ENCODE peak calls at places on chromosomes 5 and 9, in seven cellular contexts. K is heart right ventricle, W is GM23338, P is breast epithelium, D is IMR-90, H is ovary, Y is tibial nerve. Q is an unnamed sample.

GRCh38 chr9:109192732-109193361 is 25.8 kb upstream of the FRRS1L start:
- DNase-seq in K (no peak), W (peak), P (no peak), D (peak), H (peak), Y (no peak), Q (no peak)

GRCh38 chr9:104750185-104750762 is 2.8 kb downstream of the NIPSNAP3A start:
- DNase-seq in K (no peak), W (no peak), P (no peak), D (no peak), H (no peak), Y (no peak), Q (no peak)

GRCh38 chr9:19108038-19108437 is 5.3 kb upstream of the HAUS6 start:
- DNase-seq in K (no peak), W (no peak), P (no peak), D (no peak), H (no peak), Y (no peak), Q (no peak)

GRCh38 chr5:113050606-113051391 is 74.2 kb downstream of the DCP2 start:
- DNase-seq in K (no peak), W (no peak), P (no peak), D (peak), H (peak), Y (no peak), Q (no peak)

GRCh38 chr9:84107995-84108394 is 127.4 kb downstream of the RMI1 start:
- DNase-seq in K (no peak), W (no peak), P (no peak), D (no peak), H (no peak), Y (no peak), Q (no peak)

GRCh38 chr5:55021465-55021864 is 2.6 kb upstream of the GZMK start:
- DNase-seq in K (no peak), W (no peak), P (no peak), D (no peak), H (no peak), Y (no peak), Q (no peak)

GRCh38 chr5:117880932-117881331 is 1107.4 kb downstream of the DTWD2 start:
- DNase-seq in K (no peak), W (no peak), P (no peak), D (no peak), H (no peak), Y (no peak), Q (no peak)

GRCh38 chr5:1808466-1808865 is 7.3 kb downstream of the NDUFS6 start:
- DNase-seq in K (no peak), W (no peak), P (no peak), D (peak), H (no peak), Y (no peak), Q (no peak)

GRCh38 chr5:172586118-172587060 is 54.7 kb upstream of the NEURL1B start:
- DNase-seq in K (no peak), W (peak), P (no peak), D (no peak), H (no peak), Y (no peak), Q (no peak)

GRCh38 chr9:127919253-127919815 is 2.5 kb upstream of the ST6GALNAC4 start:
- DNase-seq in K (peak), W (no peak), P (peak), D (peak), H (peak), Y (peak), Q (no peak)

GRCh38 chr5:68478306-68479091 is 262.9 kb downstream of the PIK3R1 start:
- DNase-seq in K (no peak), W (no peak), P (no peak), D (peak), H (no peak), Y (no peak), Q (no peak)

GRCh38 chr5:155886311-155887031 is 440.5 kb upstream of the SGCD start:
- DNase-seq in K (no peak), W (no peak), P (no peak), D (no peak), H (no peak), Y (no peak), Q (no peak)

GRCh38 chr9:107620801-107621200 is 131.2 kb upstream of the KLF4 start:
- DNase-seq in K (no peak), W (no peak), P (no peak), D (no peak), H (no peak), Y (no peak), Q (no peak)

GRCh38 chr5:151251001-151251551 is 1.9 kb upstream of the GM2A start:
- DNase-seq in K (no peak), W (no peak), P (no peak), D (no peak), H (no peak), Y (no peak), Q (no peak)

GRCh38 chr5:93649234-93649900 is 66.3 kb downstream of the NR2F1 start:
- DNase-seq in K (no peak), W (peak), P (no peak), D (no peak), H (no peak), Y (no peak), Q (no peak)

GRCh38 chr9:70595211-70595610 is 180.8 kb upstream of the KLF9 start:
- DNase-seq in K (no peak), W (no peak), P (no peak), D (no peak), H (no peak), Y (no peak), Q (no peak)

GRCh38 chr9:85067792-85068191 is 398.3 kb downstream of the NTRK2 start:
- DNase-seq in K (no peak), W (no peak), P (no peak), D (no peak), H (no peak), Y (no peak), Q (no peak)

GRCh38 chr9:88532320-88532719 is 2.7 kb upstream of the NXNL2 start:
- DNase-seq in K (no peak), W (peak), P (no peak), D (peak), H (peak), Y (no peak), Q (no peak)

GRCh38 chr9:101465330-101465915 is 29.8 kb upstream of the ALDOB start:
- DNase-seq in K (peak), W (peak), P (no peak), D (peak), H (no peak), Y (no peak), Q (no peak)

GRCh38 chr9:78707481-78707977 is 410.6 kb downstream of the PSAT1 start:
- DNase-seq in K (no peak), W (no peak), P (no peak), D (peak), H (no peak), Y (no peak), Q (no peak)

GRCh38 chr9:12464910-12465512 is 228.2 kb upstream of the TYRP1 start:
- DNase-seq in K (no peak), W (peak), P (no peak), D (peak), H (no peak), Y (no peak), Q (no peak)

GRCh38 chr5:134438268-134438622 is 26.6 kb upstream of the CDKN2AIPNL start:
- DNase-seq in K (no peak), W (no peak), P (no peak), D (peak), H (no peak), Y (no peak), Q (no peak)

GRCh38 chr5:19928556-19929421 is 59.2 kb downstream of the CDH18 start:
- DNase-seq in K (no peak), W (peak), P (no peak), D (peak), H (no peak), Y (no peak), Q (no peak)

GRCh38 chr5:80092521-80093107 is 57.5 kb downstream of the THBS4 start:
- DNase-seq in K (no peak), W (no peak), P (no peak), D (no peak), H (no peak), Y (no peak), Q (no peak)

GRCh38 chr9:126564716-126565115 is 49.0 kb upstream of the LMX1B start:
- DNase-seq in K (no peak), W (peak), P (no peak), D (no peak), H (no peak), Y (no peak), Q (no peak)

DNA sequence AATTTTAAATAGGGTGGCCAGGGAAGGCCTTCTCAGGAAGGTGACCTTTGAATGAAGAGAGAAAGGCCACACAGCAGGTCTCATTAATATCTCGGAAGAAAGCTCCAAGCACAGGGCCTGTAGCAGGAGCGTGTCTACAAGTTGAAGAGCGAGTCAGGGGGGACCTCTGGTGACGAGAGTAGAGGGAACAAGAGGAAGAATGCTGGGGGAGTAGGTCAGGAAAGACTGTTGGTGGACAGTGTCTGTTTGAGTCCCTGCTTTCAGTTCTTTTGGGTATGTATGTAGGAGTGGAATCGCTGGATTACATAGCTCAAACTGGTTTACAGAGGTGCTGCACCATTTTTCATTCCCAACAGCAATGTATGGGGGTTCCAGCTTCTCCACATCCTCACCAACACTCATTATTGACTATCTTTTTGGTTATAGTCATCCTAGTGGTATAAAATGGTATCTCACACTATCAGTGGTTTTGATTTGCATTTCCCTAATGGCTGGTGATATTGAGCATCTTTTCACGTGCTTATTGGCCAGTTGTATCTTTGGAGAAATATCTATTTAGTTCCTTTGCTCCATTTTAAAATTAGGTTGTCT is 55.8 kb downstream of the NUP214 start:
- DNase-seq in K (no peak), W (peak), P (no peak), D (no peak), H (no peak), Y (no peak), Q (no peak)
- TF ChIP-seq CTCF in K (peak), W (peak), P (no peak), D (no peak), H (no peak), Y (no peak), Q (no peak)

DNA sequence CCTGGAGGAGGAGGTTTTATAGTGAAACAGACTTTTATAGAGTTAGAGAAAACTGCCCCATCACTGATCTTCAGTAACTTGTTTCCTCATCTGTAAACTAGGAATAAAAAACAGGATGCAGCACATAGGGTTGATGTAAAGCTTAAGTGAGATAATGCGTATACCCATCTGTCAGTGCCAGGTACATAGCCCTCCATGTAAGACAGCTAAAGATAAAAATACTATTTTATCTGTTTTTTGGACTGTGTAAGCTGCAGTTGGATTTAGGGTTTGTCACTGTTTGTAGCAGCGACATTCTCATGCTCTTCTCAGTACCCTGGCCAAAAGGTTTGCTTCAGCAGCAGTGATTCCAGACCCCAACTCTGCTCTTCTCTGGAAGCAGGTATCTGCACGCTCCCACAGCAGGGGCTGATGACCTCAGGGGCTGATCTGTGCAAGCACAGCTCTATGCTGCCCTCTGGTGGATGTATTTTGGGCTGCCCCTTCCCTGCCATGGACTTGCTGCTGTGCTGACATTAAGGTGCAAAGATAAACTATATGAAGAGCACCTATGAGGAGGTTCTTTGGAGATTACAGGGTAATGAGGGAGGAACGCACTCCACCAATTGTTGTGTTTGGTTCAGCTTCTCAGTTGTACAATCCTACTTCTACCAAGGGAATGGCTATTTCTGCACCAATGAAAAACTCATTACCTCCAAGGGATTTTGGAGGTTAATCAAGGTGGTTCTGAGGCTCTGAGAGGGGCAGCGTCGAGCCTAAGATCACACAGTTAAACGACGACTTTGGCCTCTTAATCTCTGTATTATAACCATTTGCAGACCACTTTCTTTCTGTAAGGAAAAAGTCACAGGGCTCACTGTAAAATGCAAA is 13.1 kb downstream of the HMHB1 start:
- DNase-seq in K (peak), W (peak), P (peak), D (peak), H (peak), Y (peak), Q (peak)
- H3K27ac ChIP-seq in K (no peak), W (no peak), P (no peak), D (no peak), H (no peak), Y (no peak), Q (no peak)

DNA sequence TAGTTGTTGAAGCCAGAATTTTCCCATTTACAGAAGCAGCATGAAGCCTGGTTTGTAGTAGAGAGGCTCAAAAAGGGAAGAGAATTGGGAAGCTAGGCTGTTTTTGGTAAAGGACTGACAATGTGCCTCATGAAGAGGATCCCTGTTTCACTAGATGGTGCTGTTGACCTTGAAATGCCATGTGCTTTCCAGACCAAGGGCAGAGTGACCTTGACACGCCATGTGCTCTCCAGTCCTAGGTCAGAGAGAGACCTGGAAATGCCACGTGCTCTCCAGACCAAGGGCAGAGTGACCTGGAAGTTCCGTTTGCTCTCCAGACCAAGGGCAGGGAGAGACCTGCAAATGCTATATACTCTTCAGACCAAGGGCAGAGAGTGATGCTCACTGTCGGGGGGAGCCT is 32.0 kb downstream of the UNC13B start:
- DNase-seq in K (no peak), W (peak), P (no peak), D (peak), H (no peak), Y (no peak), Q (no peak)
- TF ChIP-seq CTCF in K (no peak), W (peak), P (no peak), D (peak), H (no peak), Y (no peak), Q (no peak)

GRCh38 chr9:98148486-98148885 is 29.5 kb upstream of the TRIM14 start:
- DNase-seq in K (no peak), W (no peak), P (peak), D (no peak), H (no peak), Y (no peak), Q (no peak)

GRCh38 chr9:98149422-98149821 is 30.4 kb upstream of the TRIM14 start:
- DNase-seq in K (no peak), W (no peak), P (peak), D (no peak), H (no peak), Y (no peak), Q (no peak)

GRCh38 chr9:98150164-98150563 is 31.1 kb upstream of the TRIM14 start:
- DNase-seq in K (no peak), W (no peak), P (peak), D (no peak), H (no peak), Y (no peak), Q (no peak)

GRCh38 chr9:98147582-98147981 is 28.6 kb upstream of the TRIM14 start:
- DNase-seq in K (no peak), W (no peak), P (no peak), D (peak), H (no peak), Y (no peak), Q (no peak)

GRCh38 chr9:98150726-98151125 is 31.7 kb upstream of the TRIM14 start:
- DNase-seq in K (no peak), W (no peak), P (no peak), D (no peak), H (no peak), Y (no peak), Q (no peak)
- H3K27ac ChIP-seq in K (no peak), W (peak), P (no peak), D (no peak), H (no peak), Y (no peak), Q (no peak)

DNA sequence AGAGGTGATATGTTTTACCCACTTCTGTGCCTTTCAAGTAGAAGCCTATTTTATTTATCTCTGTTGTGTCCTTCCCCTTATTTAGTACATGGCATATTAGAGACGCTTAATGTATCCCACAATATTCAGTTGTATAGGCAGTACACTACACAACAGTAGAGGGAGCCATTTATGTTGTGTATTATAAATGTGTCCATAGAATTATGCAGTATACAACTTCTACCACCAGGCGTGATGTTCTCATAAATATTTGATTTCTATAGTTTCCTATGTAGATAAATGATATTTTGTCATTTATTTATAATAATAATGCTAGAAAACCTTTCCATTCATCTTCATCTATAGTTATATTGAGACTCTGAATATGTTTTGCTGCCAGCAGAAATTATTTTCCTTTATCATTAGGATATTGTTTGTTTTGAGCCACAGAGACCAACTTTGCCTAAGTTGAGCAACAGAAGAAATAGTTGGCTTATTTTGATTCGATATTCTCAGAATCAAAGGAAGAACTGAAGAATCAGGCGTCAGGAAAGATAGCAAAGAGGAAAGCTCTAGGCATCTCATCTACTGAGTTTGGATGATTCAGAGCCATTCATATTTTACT is 81.7 kb downstream of the ADAMTS19 start:
- DNase-seq in K (no peak), W (peak), P (no peak), D (peak), H (no peak), Y (no peak), Q (no peak)
- TF ChIP-seq CTCF in K (no peak), W (no peak), P (no peak), D (peak), H (no peak), Y (no peak), Q (no peak)

DNA sequence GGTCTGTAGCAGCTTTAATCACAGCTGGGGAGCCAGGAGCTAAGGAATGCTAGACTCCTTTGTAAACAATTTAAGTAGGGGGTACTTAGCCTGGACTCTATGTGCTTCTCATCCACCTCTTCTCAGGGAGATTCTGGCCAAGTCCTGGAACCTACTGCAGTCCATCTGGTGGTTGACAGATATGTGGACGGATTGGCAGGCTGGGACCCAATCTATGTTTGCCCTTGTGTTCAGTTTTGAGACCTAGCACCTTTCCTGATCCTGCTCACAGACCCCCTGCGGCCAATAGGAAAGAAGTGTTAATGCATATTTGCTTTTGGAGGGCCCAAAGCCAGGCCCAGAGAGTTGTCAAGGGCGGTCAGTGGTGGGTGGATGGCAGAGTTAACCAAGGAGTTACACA is 6.4 kb downstream of the SLC22A5 start:
- DNase-seq in K (no peak), W (no peak), P (no peak), D (no peak), H (no peak), Y (no peak), Q (no peak)
- H3K27ac ChIP-seq in K (no peak), W (no peak), P (no peak), D (no peak), H (no peak), Y (no peak), Q (no peak)

DNA sequence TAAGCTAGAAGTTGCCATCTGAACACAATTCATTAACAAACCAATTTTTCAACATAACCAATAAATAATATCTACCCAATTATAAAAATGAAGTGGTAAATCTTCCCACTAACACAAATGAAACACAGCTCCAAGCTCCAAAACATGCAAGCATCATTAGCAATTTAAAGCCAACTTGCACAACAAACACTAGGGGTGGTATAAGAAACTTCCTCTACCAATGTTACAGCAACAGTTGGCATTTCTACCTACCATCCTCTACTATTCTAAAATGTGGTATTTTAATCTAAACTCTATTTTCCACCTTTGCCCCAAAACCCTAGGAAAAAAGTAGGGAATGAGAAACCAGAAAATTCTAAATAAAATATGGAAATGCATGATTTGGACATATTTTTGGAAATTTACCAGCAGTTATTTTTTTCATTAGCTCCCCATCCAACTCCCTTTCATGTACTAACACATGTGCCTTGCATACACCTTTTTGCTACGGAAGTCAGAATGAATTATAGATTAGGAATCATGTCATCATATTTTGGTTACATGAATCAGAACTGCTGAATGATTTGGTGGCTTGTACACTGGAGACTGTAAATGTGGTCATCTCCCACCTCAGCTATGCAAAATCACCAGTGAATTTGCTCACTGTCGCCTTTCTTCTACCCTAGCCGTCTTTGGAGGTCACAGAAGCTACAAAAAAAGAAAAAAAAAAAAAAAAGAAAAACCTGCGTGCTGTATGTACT is 4.1 kb downstream of the NR6A1 start:
- DNase-seq in K (no peak), W (peak), P (no peak), D (no peak), H (no peak), Y (no peak), Q (no peak)
- TF ChIP-seq CTCF in K (no peak), W (no peak), P (no peak), D (no peak), H (no peak), Y (no peak), Q (no peak)

GRCh38 chr5:181203842-181204560 is 995 bp downstream of the TRIM7 start:
- DNase-seq in K (no peak), W (peak), P (no peak), D (no peak), H (no peak), Y (no peak), Q (no peak)
- H3K27ac ChIP-seq in K (peak), W (no peak), P (no peak), D (no peak), H (no peak), Y (no peak), Q (no peak)

GRCh38 chr9:130074391-130075115 is 20.8 kb downstream of the GPR107 start:
- DNase-seq in K (no peak), W (no peak), P (no peak), D (no peak), H (no peak), Y (no peak), Q (no peak)
- TF ChIP-seq CTCF in K (no peak), W (no peak), P (no peak), D (no peak), H (no peak), Y (no peak), Q (no peak)

Q was measured in CD4-positive, alpha-beta T cell.